ENCODE peak calls at places on chromosome 17, in ten cellular contexts. U, T, F, Y, P, L, A, Z, B and S are unnamed samples.

GRCh38 chr17:59464246-59464645 is 101.2 kb upstream of the DHX40 start:
- DNase-seq in Z (no peak), F (no peak), P (no peak), B (no peak), Y (no peak), U (no peak), A (no peak), L (no peak), T (no peak), S (no peak)

GRCh38 chr17:21279582-21279981 is 4.9 kb upstream of the MAP2K3 start:
- DNase-seq in B (no peak), P (no peak), Y (no peak), F (no peak), T (no peak), L (no peak), Z (no peak), U (no peak), A (no peak), S (no peak)

GRCh38 chr17:68556551-68556950 is 44.3 kb downstream of the PRKAR1A start:
- DNase-seq in Y (no peak), A (no peak), B (no peak), P (no peak), F (no peak), Z (no peak), U (no peak), T (no peak), L (no peak), S (no peak)

GRCh38 chr17:9381068-9381467 is 194.6 kb downstream of the STX8 start:
- DNase-seq in B (peak), P (no peak), L (no peak), T (no peak), F (no peak), Y (no peak), A (no peak), U (no peak), Z (no peak), S (no peak)

GRCh38 chr17:35006961-35007360 is 26.6 kb downstream of the LIG3 start:
- DNase-seq in P (no peak), Y (no peak), F (no peak), B (no peak), U (no peak), T (no peak), L (no peak), A (no peak), Z (no peak), S (no peak)

GRCh38 chr17:28493467-28493866 is 12.7 kb upstream of the FOXN1 start:
- DNase-seq in L (no peak), F (no peak), Y (no peak), P (no peak), T (no peak), B (peak), Z (no peak), A (no peak), U (no peak), S (no peak)

GRCh38 chr17:51398647-51399046 is 138.3 kb downstream of the UTP18 start:
- DNase-seq in B (no peak), U (no peak), Z (no peak), L (no peak), P (no peak), T (no peak), F (no peak), A (no peak), Y (no peak), S (no peak)

GRCh38 chr17:67435122-67435521 is 58.0 kb downstream of the PITPNC1 start:
- DNase-seq in Z (peak), P (no peak), A (peak), L (peak), U (peak), T (no peak), F (no peak), B (no peak), Y (peak), S (peak)

GRCh38 chr17:15436399-15437369 is 30.7 kb downstream of the CDRT4 start:
- DNase-seq in A (peak), Y (peak), T (peak), Z (no peak), B (peak), P (peak), L (no peak), U (no peak), F (peak), S (no peak)

GRCh38 chr17:19672009-19672837 is 23.7 kb downstream of the ALDH3A2 start:
- DNase-seq in A (no peak), P (no peak), Z (no peak), Y (peak), B (no peak), L (no peak), U (no peak), F (peak), T (peak), S (no peak)

GRCh38 chr17:1830288-1830687 is 483 bp downstream of the RPA1 start:
- DNase-seq in L (no peak), B (peak), Z (no peak), F (peak), P (no peak), U (no peak), Y (peak), A (peak), T (peak), S (no peak)

GRCh38 chr17:44033841-44034408 is 19.2 kb upstream of the TMEM101 start:
- DNase-seq in B (no peak), T (no peak), U (no peak), Y (peak), Z (no peak), F (no peak), A (no peak), P (no peak), L (no peak), S (no peak)

GRCh38 chr17:64095144-64095882 is 34.6 kb downstream of the ERN1 start:
- DNase-seq in P (no peak), T (peak), F (no peak), Y (no peak), U (no peak), B (no peak), A (no peak), L (no peak), Z (no peak), S (no peak)

GRCh38 chr17:73074515-73074914 is 18.0 kb downstream of the SLC39A11 start:
- DNase-seq in L (no peak), F (no peak), Z (no peak), P (no peak), T (no peak), B (no peak), A (no peak), Y (no peak), U (no peak), S (no peak)

GRCh38 chr17:76145231-76146052 is 4.4 kb upstream of the FOXJ1 start:
- DNase-seq in P (no peak), B (no peak), T (no peak), U (no peak), Z (peak), L (no peak), A (peak), Y (peak), F (no peak), S (peak)

GRCh38 chr17:32120086-32120485 is 22.2 kb upstream of the RHOT1 start:
- DNase-seq in F (no peak), U (no peak), L (no peak), Y (no peak), P (no peak), A (no peak), Z (no peak), B (no peak), T (no peak), S (no peak)

GRCh38 chr17:20091161-20092029 is 82.2 kb downstream of the SPECC1 start:
- DNase-seq in Y (no peak), F (no peak), B (no peak), L (no peak), P (no peak), Z (no peak), T (no peak), A (no peak), U (no peak), S (no peak)

GRCh38 chr17:75428775-75429469 is 23.4 kb upstream of the GRB2 start:
- DNase-seq in U (no peak), F (peak), A (no peak), Y (no peak), T (peak), B (peak), L (no peak), Z (no peak), P (no peak), S (no peak)

GRCh38 chr17:73698966-73699365 is 54.7 kb upstream of the SDK2 start:
- DNase-seq in Z (no peak), P (no peak), A (no peak), L (no peak), F (no peak), Y (no peak), U (no peak), T (no peak), B (no peak), S (no peak)

GRCh38 chr17:888998-889401 is 90.6 kb downstream of the NXN start:
- DNase-seq in T (no peak), U (no peak), B (no peak), L (no peak), Z (no peak), P (no peak), F (no peak), Y (peak), A (no peak), S (no peak)

GRCh38 chr17:47218896-47219430 is 9.8 kb downstream of the MYL4 start:
- DNase-seq in A (no peak), U (no peak), L (no peak), Y (peak), B (no peak), T (no peak), P (no peak), Z (no peak), F (no peak), S (no peak)